ENCODE peak calls at places on chromosome 9, in nine cellular contexts. W is left lung; U is aorta; D is heart right ventricle; S is naive thymus-derived CD4-positive, alpha-beta T cell; I is A549; R is GM23338; O is WERI-Rb-1; J is caudate nucleus. B is an unnamed sample.
A peak's percentile ranks its signal among the peaks of the same experiment; 100 is the strongest.

GRCh38 chr9:112572416-112572815 is 85.8 kb downstream of the KIAA1958 start:
- DNase-seq in W (no peak), U (no peak), J (no peak), I (no peak), D (no peak), S (no peak), R (peak; percentile 52), O (no peak), B (no peak)

GRCh38 chr9:95363051-95363841 is 45.7 kb upstream of the FANCC start:
- DNase-seq in O (no peak), S (no peak), R (peak; percentile 17), U (no peak), J (no peak), W (no peak), I (no peak), D (no peak), B (no peak)

GRCh38 chr9:105413486-105414068 is 34.3 kb upstream of the FSD1L start:
- DNase-seq in S (no peak), J (no peak), R (peak; percentile 44), D (no peak), O (peak; percentile 77), W (no peak), I (peak; percentile 29), U (no peak), B (no peak)

GRCh38 chr9:5718296-5719032 is 89.6 kb downstream of the RIC1 start:
- DNase-seq in J (no peak), S (no peak), U (no peak), R (no peak), W (no peak), D (no peak), I (no peak), O (no peak), B (no peak)

GRCh38 chr9:93205045-93205768 is 21.3 kb downstream of the WNK2 start:
- DNase-seq in I (no peak), S (no peak), J (peak; percentile 36), O (peak; percentile 67), R (no peak), D (peak; percentile 85), W (no peak), U (peak; percentile 90), B (peak; percentile 53)

GRCh38 chr9:16726718-16727451 is 143.6 kb downstream of the BNC2 start:
- DNase-seq in O (peak; percentile 64), D (peak; percentile 47), S (no peak), I (peak; percentile 63), J (no peak), U (peak; percentile 93), W (peak; percentile 59), R (peak; percentile 87), B (peak; percentile 69)

GRCh38 chr9:87878930-87879603 is 3.6 kb upstream of the SPATA31E1 start:
- DNase-seq in D (no peak), W (no peak), R (no peak), S (no peak), U (no peak), J (no peak), I (peak; percentile 33), O (no peak), B (no peak)

GRCh38 chr9:101219030-101219429 is 165.8 kb downstream of the BAAT start:
- DNase-seq in D (no peak), O (no peak), J (no peak), W (no peak), I (no peak), U (no peak), S (no peak), R (peak; percentile 34), B (no peak)

GRCh38 chr9:107694390-107694789 is 204.8 kb upstream of the KLF4 start:
- DNase-seq in J (no peak), I (no peak), O (no peak), D (no peak), R (no peak), W (no peak), U (no peak), S (no peak), B (no peak)

DNA sequence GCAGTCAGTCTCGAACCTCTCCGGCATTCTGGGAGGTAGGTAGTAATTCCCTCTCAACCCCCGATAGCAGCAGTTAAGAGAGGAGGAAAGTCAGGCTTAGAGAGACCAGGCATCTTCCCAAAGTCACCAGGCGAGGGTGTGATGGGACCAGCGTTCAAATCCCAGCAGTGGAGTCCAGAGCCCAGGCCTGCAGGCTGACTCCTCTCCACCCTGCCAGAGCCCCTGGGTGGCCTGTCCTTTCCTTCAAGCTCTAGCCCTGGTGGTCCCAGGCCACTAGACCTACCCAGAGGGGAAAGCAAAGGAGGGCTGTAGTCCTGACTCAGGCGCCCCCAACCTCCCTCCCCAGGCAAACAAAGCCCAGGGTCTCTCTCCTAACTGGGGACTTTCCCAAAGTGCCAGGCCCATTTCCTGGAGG is 4.2 kb upstream of the NR5A1 start:
- DNase-seq in O (peak; percentile 62), W (no peak), U (no peak), J (no peak), D (no peak), I (no peak), R (peak; percentile 70), S (no peak), B (no peak)
- H3K27ac ChIP-seq in O (peak overlapping the region; percentile 3), W (no peak overlapping the region), U (no peak overlapping the region), J (no peak overlapping the region), D (no peak overlapping the region), I (no peak overlapping the region), R (peak overlapping the region; percentile 59), S (no peak overlapping the region), B (no peak overlapping the region)

GRCh38 chr9:131237311-131237710 is 39.0 kb downstream of the FAM78A start:
- DNase-seq in R (no peak), I (no peak), S (no peak), W (no peak), O (no peak), D (no peak), U (no peak), J (no peak), B (no peak)

GRCh38 chr9:131237931-131238401 is 38.3 kb downstream of the FAM78A start:
- DNase-seq in J (no peak), O (no peak), I (no peak), U (peak; percentile 89), R (peak; percentile 76), S (peak; percentile 82), D (peak; percentile 75), W (peak; percentile 81), B (peak; percentile 65)

GRCh38 chr9:131235480-131235851 is 40.8 kb downstream of the FAM78A start:
- DNase-seq in O (no peak), W (no peak), R (no peak), D (no peak), U (no peak), S (no peak), I (no peak), J (no peak), B (no peak)

GRCh38 chr9:131236161-131236560 is 40.1 kb downstream of the FAM78A start:
- DNase-seq in J (no peak), R (no peak), D (no peak), U (no peak), S (no peak), W (no peak), O (no peak), I (no peak), B (no peak)

DNA sequence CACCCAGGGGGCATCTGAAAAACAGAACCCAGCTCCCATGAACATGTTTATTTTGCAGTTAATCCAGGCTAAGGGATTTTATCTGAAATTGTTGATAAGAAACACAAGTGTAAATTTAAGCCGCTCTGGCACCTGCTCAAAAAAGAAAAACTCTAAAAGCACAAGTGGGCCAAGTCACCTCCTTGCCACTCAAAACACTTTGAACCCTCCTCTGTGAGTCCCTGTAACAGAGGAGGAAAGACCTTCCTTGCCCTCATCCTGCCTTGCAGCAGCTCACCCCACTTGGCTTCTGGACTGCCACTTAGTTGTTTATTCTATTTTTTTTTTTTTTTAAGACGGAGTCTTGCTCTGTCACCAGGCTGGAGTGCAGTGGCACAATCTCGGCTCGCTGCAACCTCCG is 39.5 kb downstream of the FAM78A start:
- DNase-seq in U (no peak), D (no peak), I (no peak), S (no peak), J (no peak), R (no peak), W (no peak), O (no peak), B (no peak)
- H3K27ac ChIP-seq in U (no peak overlapping the region), D (peak overlapping the region; percentile 84), I (no peak overlapping the region), S (no peak overlapping the region), J (no peak overlapping the region), R (no peak overlapping the region), W (no peak overlapping the region), O (no peak overlapping the region), B (no peak overlapping the region)

GRCh38 chr9:135885100-135885853 is 22.1 kb downstream of the CAMSAP1 start:
- DNase-seq in U (no peak), O (no peak), S (no peak), R (no peak), D (no peak), W (no peak), I (no peak), J (no peak), B (no peak)

GRCh38 chr9:135886147-135886981 is 21.0 kb downstream of the CAMSAP1 start:
- DNase-seq in U (no peak), R (no peak), O (no peak), S (no peak), W (no peak), J (no peak), I (no peak), D (no peak), B (no peak)

GRCh38 chr9:135882011-135882410 is 25.3 kb downstream of the CAMSAP1 start:
- DNase-seq in R (no peak), W (no peak), S (no peak), I (no peak), J (no peak), D (no peak), O (no peak), U (no peak), B (no peak)

GRCh38 chr9:135884328-135885035 is 22.9 kb downstream of the CAMSAP1 start:
- DNase-seq in U (no peak), O (no peak), D (no peak), I (no peak), R (no peak), S (no peak), J (no peak), W (no peak), B (no peak)

DNA sequence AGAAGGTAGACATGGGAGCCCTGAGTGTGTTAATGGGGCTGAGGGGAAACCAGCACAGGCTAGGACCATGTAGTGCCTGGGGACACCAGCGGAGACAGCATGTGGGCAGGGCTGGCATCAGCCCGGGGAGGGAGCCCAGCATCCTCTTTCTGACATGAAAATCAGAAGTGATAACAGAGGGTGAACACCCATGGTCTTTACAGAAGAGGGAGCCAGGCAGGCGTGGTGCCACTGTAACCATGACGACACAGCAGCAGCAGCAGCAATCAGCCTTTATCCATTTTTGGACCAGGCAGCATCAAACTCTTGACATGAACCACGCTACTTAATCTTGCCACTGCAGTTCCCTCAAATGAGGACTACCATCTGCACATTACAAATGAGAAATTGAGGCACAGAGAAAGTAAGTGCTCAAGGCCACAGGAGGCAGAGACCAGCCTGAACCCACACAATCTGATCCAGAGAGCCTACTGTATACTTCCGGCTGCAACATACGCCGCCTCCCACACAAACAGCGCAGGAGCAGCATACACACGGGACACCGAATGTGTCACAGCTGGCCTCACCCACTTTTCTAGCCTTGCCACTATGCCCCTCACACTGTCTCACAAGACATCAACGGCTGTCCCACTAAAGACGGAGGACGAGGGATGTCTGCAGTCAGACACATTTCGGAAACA is 23.8 kb downstream of the CAMSAP1 start:
- DNase-seq in W (no peak), J (peak; percentile 37), D (no peak), S (no peak), U (no peak), I (no peak), O (no peak), R (no peak), B (no peak)
- H3K27ac ChIP-seq in W (no peak overlapping the region), J (no peak overlapping the region), D (no peak overlapping the region), S (no peak overlapping the region), U (no peak overlapping the region), I (no peak overlapping the region), O (no peak overlapping the region), R (no peak overlapping the region), B (no peak overlapping the region)

GRCh38 chr9:23695572-23695971 is 130.5 kb downstream of the ELAVL2 start:
- DNase-seq in S (no peak), J (no peak), R (no peak), W (no peak), U (no peak), O (no peak), D (no peak), I (no peak), B (no peak)
- H3K27ac ChIP-seq in S (no peak overlapping the region), J (no peak overlapping the region), R (no peak overlapping the region), W (no peak overlapping the region), U (no peak overlapping the region), O (no peak overlapping the region), D (no peak overlapping the region), I (no peak overlapping the region), B (no peak overlapping the region)